ENCODE peak calls at places on chromosomes 7 and 10, in seven cellular contexts. One of them, this sample, is unnamed.
A peak's percentile ranks its signal among the peaks of the same experiment; 100 is the strongest.

GRCh38 chr7:15628876-15629275 is 57.6 kb downstream of the MEOX2 start:
- DNase-seq in IMR-90: peak; percentile 3
- DNase-seq in trophoblast cell: no peak
- DNase-seq in neuronal stem cell: no peak
- DNase-seq in mesenchymal stem cell: no peak
- DNase-seq in H1: no peak
- DNase-seq in mesendoderm: no peak
- DNase-seq in this sample: no peak

GRCh38 chr10:14481752-14482151 is 151.0 kb upstream of the FRMD4A start:
- DNase-seq in trophoblast cell: no peak
- DNase-seq in IMR-90: peak; percentile 40
- DNase-seq in mesendoderm: no peak
- DNase-seq in H1: no peak
- DNase-seq in neuronal stem cell: no peak
- DNase-seq in mesenchymal stem cell: peak; percentile 82
- DNase-seq in this sample: no peak

GRCh38 chr10:121942749-121943148 is 14.9 kb upstream of the ATE1 start:
- DNase-seq in neuronal stem cell: no peak
- DNase-seq in H1: no peak
- DNase-seq in mesendoderm: no peak
- DNase-seq in IMR-90: peak; percentile 94
- DNase-seq in mesenchymal stem cell: peak; percentile 73
- DNase-seq in trophoblast cell: no peak
- DNase-seq in this sample: no peak

GRCh38 chr7:26794541-26794940 is 69.8 kb downstream of the SKAP2 start:
- DNase-seq in mesenchymal stem cell: no peak
- DNase-seq in IMR-90: no peak
- DNase-seq in H1: no peak
- DNase-seq in trophoblast cell: no peak
- DNase-seq in mesendoderm: no peak
- DNase-seq in neuronal stem cell: no peak
- DNase-seq in this sample: no peak

GRCh38 chr7:30412810-30413504 is 65.6 kb downstream of the NOD1 start:
- DNase-seq in mesendoderm: peak; percentile 94
- DNase-seq in neuronal stem cell: peak; percentile 53
- DNase-seq in trophoblast cell: peak; percentile 55
- DNase-seq in H1: peak; percentile 48
- DNase-seq in IMR-90: peak; percentile 83
- DNase-seq in mesenchymal stem cell: peak; percentile 86
- DNase-seq in this sample: peak; percentile 70

GRCh38 chr7:102064361-102065025 is 222.2 kb upstream of the SH2B2 start:
- DNase-seq in IMR-90: peak; percentile 26
- DNase-seq in H1: no peak
- DNase-seq in trophoblast cell: peak; percentile 70
- DNase-seq in mesenchymal stem cell: peak; percentile 46
- DNase-seq in neuronal stem cell: no peak
- DNase-seq in mesendoderm: peak; percentile 92
- DNase-seq in this sample: no peak

GRCh38 chr7:159065852-159066480 is 78.7 kb downstream of the VIPR2 start:
- DNase-seq in H1: no peak
- DNase-seq in IMR-90: no peak
- DNase-seq in mesendoderm: no peak
- DNase-seq in neuronal stem cell: no peak
- DNase-seq in trophoblast cell: no peak
- DNase-seq in mesenchymal stem cell: no peak
- DNase-seq in this sample: no peak

GRCh38 chr10:121791761-121792160 is 136.1 kb downstream of the ATE1 start:
- DNase-seq in IMR-90: peak; percentile 13
- DNase-seq in mesenchymal stem cell: no peak
- DNase-seq in mesendoderm: no peak
- DNase-seq in neuronal stem cell: no peak
- DNase-seq in trophoblast cell: no peak
- DNase-seq in H1: no peak
- DNase-seq in this sample: no peak

GRCh38 chr10:17023386-17024298 is 106.0 kb downstream of the CUBN start:
- DNase-seq in trophoblast cell: peak; percentile 57
- DNase-seq in neuronal stem cell: no peak
- DNase-seq in mesenchymal stem cell: peak; percentile 99
- DNase-seq in H1: no peak
- DNase-seq in mesendoderm: peak; percentile 93
- DNase-seq in IMR-90: peak; percentile 99
- DNase-seq in this sample: peak; percentile 37

GRCh38 chr10:72098301-72099053 is 10.1 kb upstream of the SPOCK2 start:
- DNase-seq in H1: no peak
- DNase-seq in trophoblast cell: no peak
- DNase-seq in mesendoderm: no peak
- DNase-seq in neuronal stem cell: no peak
- DNase-seq in mesenchymal stem cell: no peak
- DNase-seq in IMR-90: no peak
- DNase-seq in this sample: no peak

GRCh38 chr7:4189151-4189570 is 492.9 kb upstream of the FOXK1 start:
- DNase-seq in trophoblast cell: peak; percentile 63
- DNase-seq in IMR-90: peak; percentile 2
- DNase-seq in neuronal stem cell: no peak
- DNase-seq in mesenchymal stem cell: peak; percentile 67
- DNase-seq in H1: no peak
- DNase-seq in mesendoderm: no peak
- DNase-seq in this sample: no peak

GRCh38 chr7:4845740-4846142 is 16.1 kb downstream of the PAPOLB start:
- DNase-seq in trophoblast cell: no peak
- DNase-seq in mesenchymal stem cell: no peak
- DNase-seq in H1: peak; percentile 71
- DNase-seq in IMR-90: no peak
- DNase-seq in mesendoderm: peak; percentile 88
- DNase-seq in neuronal stem cell: peak; percentile 33
- DNase-seq in this sample: peak; percentile 83

GRCh38 chr10:47184724-47185330 is 115.2 kb upstream of the GDF10 start:
- DNase-seq in H1: no peak
- DNase-seq in trophoblast cell: no peak
- DNase-seq in IMR-90: no peak
- DNase-seq in neuronal stem cell: no peak
- DNase-seq in mesendoderm: no peak
- DNase-seq in mesenchymal stem cell: no peak
- DNase-seq in this sample: no peak

GRCh38 chr10:128865398-128865797 is 601.6 kb upstream of the MGMT start:
- DNase-seq in trophoblast cell: no peak
- DNase-seq in mesendoderm: peak; percentile 13
- DNase-seq in neuronal stem cell: no peak
- DNase-seq in mesenchymal stem cell: no peak
- DNase-seq in IMR-90: no peak
- DNase-seq in H1: peak; percentile 26
- DNase-seq in this sample: no peak

GRCh38 chr10:78203915-78204818 is 170.5 kb downstream of the RPS24 start:
- DNase-seq in mesendoderm: peak; percentile 22
- DNase-seq in trophoblast cell: no peak
- DNase-seq in H1: no peak
- DNase-seq in mesenchymal stem cell: peak; percentile 28
- DNase-seq in neuronal stem cell: no peak
- DNase-seq in IMR-90: no peak
- DNase-seq in this sample: no peak

GRCh38 chr10:620971-621370 is 68.5 kb downstream of the DIP2C start:
- DNase-seq in mesendoderm: no peak
- DNase-seq in neuronal stem cell: no peak
- DNase-seq in IMR-90: no peak
- DNase-seq in H1: no peak
- DNase-seq in mesenchymal stem cell: no peak
- DNase-seq in trophoblast cell: no peak
- DNase-seq in this sample: no peak

GRCh38 chr10:621500-621899 is 68.0 kb downstream of the DIP2C start:
- DNase-seq in H1: no peak
- DNase-seq in IMR-90: no peak
- DNase-seq in mesenchymal stem cell: no peak
- DNase-seq in trophoblast cell: no peak
- DNase-seq in neuronal stem cell: no peak
- DNase-seq in mesendoderm: no peak
- DNase-seq in this sample: no peak

GRCh38 chr10:621981-622740 is 67.3 kb downstream of the DIP2C start:
- DNase-seq in trophoblast cell: no peak
- DNase-seq in H1: no peak
- DNase-seq in IMR-90: peak; percentile 33
- DNase-seq in mesendoderm: no peak
- DNase-seq in neuronal stem cell: no peak
- DNase-seq in mesenchymal stem cell: peak; percentile 57
- DNase-seq in this sample: no peak

GRCh38 chr10:619710-620109 is 69.8 kb downstream of the DIP2C start:
- DNase-seq in mesendoderm: no peak
- DNase-seq in trophoblast cell: no peak
- DNase-seq in H1: no peak
- DNase-seq in IMR-90: no peak
- DNase-seq in mesenchymal stem cell: no peak
- DNase-seq in neuronal stem cell: no peak
- DNase-seq in this sample: no peak

GRCh38 chr10:620417-620816 is 69.1 kb downstream of the DIP2C start:
- DNase-seq in mesendoderm: no peak
- DNase-seq in mesenchymal stem cell: no peak
- DNase-seq in neuronal stem cell: no peak
- DNase-seq in H1: no peak
- DNase-seq in IMR-90: no peak
- DNase-seq in trophoblast cell: no peak
- DNase-seq in this sample: no peak
- H3K18ac ChIP-seq in mesendoderm: no peak overlapping the region
- H3K18ac ChIP-seq in mesenchymal stem cell: no peak overlapping the region
- H3K18ac ChIP-seq in neuronal stem cell: no peak overlapping the region
- H3K18ac ChIP-seq in H1: no peak overlapping the region
- H3K18ac ChIP-seq in IMR-90: no peak overlapping the region
- H3K18ac ChIP-seq in trophoblast cell: no peak overlapping the region
- H3K18ac ChIP-seq in this sample: no peak overlapping the region

GRCh38 chr10:108852211-108852610 is 1071.1 kb downstream of the XPNPEP1 start:
- DNase-seq in mesendoderm: no peak
- DNase-seq in IMR-90: no peak
- DNase-seq in mesenchymal stem cell: no peak
- DNase-seq in neuronal stem cell: no peak
- DNase-seq in H1: no peak
- DNase-seq in trophoblast cell: no peak
- DNase-seq in this sample: no peak

GRCh38 chr10:108849688-108850087 is 1073.6 kb downstream of the XPNPEP1 start:
- DNase-seq in mesenchymal stem cell: no peak
- DNase-seq in neuronal stem cell: no peak
- DNase-seq in IMR-90: no peak
- DNase-seq in mesendoderm: no peak
- DNase-seq in H1: no peak
- DNase-seq in trophoblast cell: no peak
- DNase-seq in this sample: no peak

GRCh38 chr10:108850138-108850854 is 1073.0 kb downstream of the XPNPEP1 start:
- DNase-seq in mesenchymal stem cell: no peak
- DNase-seq in H1: no peak
- DNase-seq in trophoblast cell: no peak
- DNase-seq in IMR-90: no peak
- DNase-seq in neuronal stem cell: no peak
- DNase-seq in mesendoderm: no peak
- DNase-seq in this sample: no peak

GRCh38 chr10:108848016-108848415 is 1075.3 kb downstream of the XPNPEP1 start:
- DNase-seq in trophoblast cell: no peak
- DNase-seq in mesendoderm: no peak
- DNase-seq in mesenchymal stem cell: no peak
- DNase-seq in IMR-90: no peak
- DNase-seq in neuronal stem cell: no peak
- DNase-seq in H1: no peak
- DNase-seq in this sample: no peak
- H3K18ac ChIP-seq in trophoblast cell: no peak overlapping the region
- H3K18ac ChIP-seq in mesendoderm: no peak overlapping the region
- H3K18ac ChIP-seq in mesenchymal stem cell: no peak overlapping the region
- H3K18ac ChIP-seq in IMR-90: no peak overlapping the region
- H3K18ac ChIP-seq in neuronal stem cell: no peak overlapping the region
- H3K18ac ChIP-seq in H1: no peak overlapping the region
- H3K18ac ChIP-seq in this sample: no peak overlapping the region

GRCh38 chr7:148609045-148609725 is 18.6 kb downstream of the C7orf33 start:
- DNase-seq in neuronal stem cell: no peak
- DNase-seq in trophoblast cell: no peak
- DNase-seq in mesendoderm: no peak
- DNase-seq in IMR-90: peak; percentile 15
- DNase-seq in mesenchymal stem cell: no peak
- DNase-seq in H1: no peak
- DNase-seq in this sample: no peak

GRCh38 chr7:148615085-148615750 is 24.7 kb downstream of the C7orf33 start:
- DNase-seq in H1: no peak
- DNase-seq in trophoblast cell: peak; percentile 30
- DNase-seq in mesenchymal stem cell: no peak
- DNase-seq in IMR-90: no peak
- DNase-seq in mesendoderm: no peak
- DNase-seq in neuronal stem cell: no peak
- DNase-seq in this sample: no peak

GRCh38 chr7:148607151-148607661 is 16.6 kb downstream of the C7orf33 start:
- DNase-seq in mesenchymal stem cell: no peak
- DNase-seq in trophoblast cell: no peak
- DNase-seq in IMR-90: no peak
- DNase-seq in H1: no peak
- DNase-seq in neuronal stem cell: no peak
- DNase-seq in mesendoderm: peak; percentile 85
- DNase-seq in this sample: peak; percentile 67

GRCh38 chr7:148611692-148612091 is 21.1 kb downstream of the C7orf33 start:
- DNase-seq in neuronal stem cell: no peak
- DNase-seq in mesenchymal stem cell: no peak
- DNase-seq in mesendoderm: no peak
- DNase-seq in IMR-90: no peak
- DNase-seq in H1: peak; percentile 66
- DNase-seq in trophoblast cell: peak; percentile 22
- DNase-seq in this sample: peak; percentile 81
- H3K18ac ChIP-seq in neuronal stem cell: no peak overlapping the region
- H3K18ac ChIP-seq in mesenchymal stem cell: no peak overlapping the region
- H3K18ac ChIP-seq in mesendoderm: no peak overlapping the region
- H3K18ac ChIP-seq in IMR-90: no peak overlapping the region
- H3K18ac ChIP-seq in H1: peak overlapping the region; percentile 66
- H3K18ac ChIP-seq in trophoblast cell: no peak overlapping the region
- H3K18ac ChIP-seq in this sample: no peak overlapping the region

GRCh38 chr10:102599565-102600327 is 44.5 kb upstream of the TRIM8 start:
- DNase-seq in IMR-90: no peak
- DNase-seq in neuronal stem cell: no peak
- DNase-seq in mesenchymal stem cell: peak; percentile 65
- DNase-seq in H1: no peak
- DNase-seq in trophoblast cell: no peak
- DNase-seq in mesendoderm: no peak
- DNase-seq in this sample: no peak

GRCh38 chr10:102601639-102602038 is 42.6 kb upstream of the TRIM8 start:
- DNase-seq in mesendoderm: no peak
- DNase-seq in IMR-90: no peak
- DNase-seq in H1: no peak
- DNase-seq in mesenchymal stem cell: no peak
- DNase-seq in neuronal stem cell: no peak
- DNase-seq in trophoblast cell: no peak
- DNase-seq in this sample: no peak

GRCh38 chr10:102602272-102603045 is 41.8 kb upstream of the TRIM8 start:
- DNase-seq in H1: no peak
- DNase-seq in mesenchymal stem cell: peak; percentile 84
- DNase-seq in neuronal stem cell: no peak
- DNase-seq in IMR-90: no peak
- DNase-seq in trophoblast cell: no peak
- DNase-seq in mesendoderm: no peak
- DNase-seq in this sample: no peak

GRCh38 chr10:102603946-102604345 is 40.3 kb upstream of the TRIM8 start:
- DNase-seq in neuronal stem cell: no peak
- DNase-seq in IMR-90: peak; percentile 52
- DNase-seq in trophoblast cell: no peak
- DNase-seq in mesendoderm: no peak
- DNase-seq in H1: no peak
- DNase-seq in mesenchymal stem cell: peak; percentile 68
- DNase-seq in this sample: no peak

DNA sequence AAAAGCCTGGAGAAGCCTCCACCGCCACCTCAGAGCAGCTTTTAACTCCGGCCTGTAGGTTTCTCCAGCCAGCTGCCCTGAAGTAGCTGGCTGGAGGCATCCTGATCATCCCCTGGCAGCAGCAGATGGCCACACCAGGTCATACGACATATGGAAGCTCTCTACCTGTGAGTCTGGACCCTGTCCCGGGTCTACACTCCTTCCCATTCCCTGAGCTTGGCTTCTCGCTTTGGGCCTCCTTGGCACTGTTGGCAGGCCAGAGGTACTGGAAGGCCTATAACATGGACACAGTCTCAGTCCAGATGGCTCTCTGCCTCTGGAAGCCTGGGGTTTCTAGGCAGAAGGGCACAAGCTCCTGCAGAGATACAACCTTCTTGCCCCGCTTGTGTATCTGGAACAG is 43.5 kb upstream of the TRIM8 start:
- DNase-seq in mesendoderm: no peak
- DNase-seq in trophoblast cell: no peak
- DNase-seq in neuronal stem cell: no peak
- DNase-seq in H1: no peak
- DNase-seq in IMR-90: no peak
- DNase-seq in mesenchymal stem cell: no peak
- DNase-seq in this sample: no peak
- H3K18ac ChIP-seq in mesendoderm: no peak overlapping the region
- H3K18ac ChIP-seq in trophoblast cell: no peak overlapping the region
- H3K18ac ChIP-seq in neuronal stem cell: no peak overlapping the region
- H3K18ac ChIP-seq in H1: no peak overlapping the region
- H3K18ac ChIP-seq in IMR-90: no peak overlapping the region
- H3K18ac ChIP-seq in mesenchymal stem cell: peak overlapping the region; percentile 97
- H3K18ac ChIP-seq in this sample: no peak overlapping the region